ENCODE peak calls at places on chromosomes 4 and X, in eight cellular contexts. One of them, this sample, is unnamed.

GRCh38 chr4:3614731-3614980 is 82.4 kb upstream of the LRPAP1 start:
- DNase-seq in Calu3: no peak
- DNase-seq in midbrain: no peak
- DNase-seq in GM12891: no peak
- DNase-seq in activated CD8-positive, alpha-beta memory T cell treated with anti-CD3 and anti-CD28 coated beads for 24 hours: no peak
- DNase-seq in NB4: no peak
- DNase-seq in activated CD4-positive, alpha-beta T cell treated with anti-CD3 and anti-CD28 coated beads, Interleukin-2, amount 50 U/mL, for 1 hour: no peak
- DNase-seq in GM23338: no peak
- DNase-seq in this sample: no peak

GRCh38 chr4:167041524-167041923 is 192.8 kb downstream of the SPOCK3 start:
- DNase-seq in activated CD4-positive, alpha-beta T cell treated with anti-CD3 and anti-CD28 coated beads, Interleukin-2, amount 50 U/mL, for 1 hour: no peak
- DNase-seq in activated CD8-positive, alpha-beta memory T cell treated with anti-CD3 and anti-CD28 coated beads for 24 hours: no peak
- DNase-seq in NB4: no peak
- DNase-seq in Calu3: no peak
- DNase-seq in midbrain: no peak
- DNase-seq in GM23338: no peak
- DNase-seq in GM12891: no peak
- DNase-seq in this sample: no peak

GRCh38 chrX:17425151-17425550 is 50.2 kb downstream of the NHS start:
- DNase-seq in GM12891: no peak
- DNase-seq in Calu3: no peak
- DNase-seq in activated CD4-positive, alpha-beta T cell treated with anti-CD3 and anti-CD28 coated beads, Interleukin-2, amount 50 U/mL, for 1 hour: no peak
- DNase-seq in GM23338: no peak
- DNase-seq in midbrain: no peak
- DNase-seq in NB4: no peak
- DNase-seq in activated CD8-positive, alpha-beta memory T cell treated with anti-CD3 and anti-CD28 coated beads for 24 hours: no peak
- DNase-seq in this sample: no peak

GRCh38 chr4:35695401-35695800 is 548.9 kb downstream of the ARAP2 start:
- DNase-seq in GM12891: no peak
- DNase-seq in GM23338: peak; percentile 2
- DNase-seq in activated CD4-positive, alpha-beta T cell treated with anti-CD3 and anti-CD28 coated beads, Interleukin-2, amount 50 U/mL, for 1 hour: no peak
- DNase-seq in activated CD8-positive, alpha-beta memory T cell treated with anti-CD3 and anti-CD28 coated beads for 24 hours: no peak
- DNase-seq in NB4: no peak
- DNase-seq in Calu3: no peak
- DNase-seq in midbrain: no peak
- DNase-seq in this sample: no peak

GRCh38 chr4:30720021-30720655 is at the start of gene PCDH7:
- DNase-seq in GM23338: peak; percentile 77
- DNase-seq in NB4: peak; percentile 41
- DNase-seq in midbrain: peak; percentile 61
- DNase-seq in Calu3: peak; percentile 12
- DNase-seq in GM12891: no peak
- DNase-seq in activated CD4-positive, alpha-beta T cell treated with anti-CD3 and anti-CD28 coated beads, Interleukin-2, amount 50 U/mL, for 1 hour: no peak
- DNase-seq in activated CD8-positive, alpha-beta memory T cell treated with anti-CD3 and anti-CD28 coated beads for 24 hours: no peak
- DNase-seq in this sample: peak; percentile 51

GRCh38 chrX:154351183-154352011 is 23.0 kb downstream of the FLNA start:
- DNase-seq in GM12891: no peak
- DNase-seq in NB4: no peak
- DNase-seq in midbrain: no peak
- DNase-seq in Calu3: no peak
- DNase-seq in activated CD4-positive, alpha-beta T cell treated with anti-CD3 and anti-CD28 coated beads, Interleukin-2, amount 50 U/mL, for 1 hour: peak; percentile 32
- DNase-seq in activated CD8-positive, alpha-beta memory T cell treated with anti-CD3 and anti-CD28 coated beads for 24 hours: peak; percentile 70
- DNase-seq in GM23338: no peak
- DNase-seq in this sample: no peak

GRCh38 chrX:37701588-37701987 is 16.0 kb downstream of the XK start:
- DNase-seq in GM23338: peak; percentile 4
- DNase-seq in activated CD8-positive, alpha-beta memory T cell treated with anti-CD3 and anti-CD28 coated beads for 24 hours: no peak
- DNase-seq in GM12891: no peak
- DNase-seq in midbrain: no peak
- DNase-seq in activated CD4-positive, alpha-beta T cell treated with anti-CD3 and anti-CD28 coated beads, Interleukin-2, amount 50 U/mL, for 1 hour: no peak
- DNase-seq in Calu3: no peak
- DNase-seq in NB4: no peak
- DNase-seq in this sample: no peak

GRCh38 chr4:153555730-153556440 is 89.7 kb downstream of the TMEM131L start:
- DNase-seq in activated CD4-positive, alpha-beta T cell treated with anti-CD3 and anti-CD28 coated beads, Interleukin-2, amount 50 U/mL, for 1 hour: no peak
- DNase-seq in NB4: no peak
- DNase-seq in activated CD8-positive, alpha-beta memory T cell treated with anti-CD3 and anti-CD28 coated beads for 24 hours: no peak
- DNase-seq in GM23338: no peak
- DNase-seq in midbrain: no peak
- DNase-seq in Calu3: no peak
- DNase-seq in GM12891: no peak
- DNase-seq in this sample: no peak

GRCh38 chr4:5999830-6000365 is 18.3 kb downstream of the C4orf50 start:
- DNase-seq in NB4: no peak
- DNase-seq in GM23338: no peak
- DNase-seq in activated CD8-positive, alpha-beta memory T cell treated with anti-CD3 and anti-CD28 coated beads for 24 hours: no peak
- DNase-seq in midbrain: no peak
- DNase-seq in activated CD4-positive, alpha-beta T cell treated with anti-CD3 and anti-CD28 coated beads, Interleukin-2, amount 50 U/mL, for 1 hour: no peak
- DNase-seq in Calu3: no peak
- DNase-seq in GM12891: no peak
- DNase-seq in this sample: no peak

GRCh38 chr4:38753021-38753806 is 29.6 kb downstream of the TLR10 start:
- DNase-seq in Calu3: peak; percentile 40
- DNase-seq in midbrain: peak; percentile 18
- DNase-seq in NB4: peak; percentile 62
- DNase-seq in GM12891: no peak
- DNase-seq in GM23338: peak; percentile 97
- DNase-seq in activated CD8-positive, alpha-beta memory T cell treated with anti-CD3 and anti-CD28 coated beads for 24 hours: no peak
- DNase-seq in activated CD4-positive, alpha-beta T cell treated with anti-CD3 and anti-CD28 coated beads, Interleukin-2, amount 50 U/mL, for 1 hour: no peak
- DNase-seq in this sample: peak; percentile 49

This sample was measured in head of caudate nucleus.